ENCODE peak calls at places on chromosomes 6 and 20, in five cellular contexts. X, M, F, U and P are unnamed samples.

GRCh38 chr6:52543729-52544324 is 33.0 kb downstream of the TRAM2 start:
- DNase-seq in X (no peak), M (peak), F (no peak), U (no peak), P (no peak)

GRCh38 chr6:19873031-19873430 is 35.9 kb downstream of the ID4 start:
- DNase-seq in X (no peak), M (peak), F (no peak), U (no peak), P (no peak)

GRCh38 chr6:74277749-74278148 is 581.7 kb downstream of the CD109 start:
- DNase-seq in X (no peak), M (peak), F (no peak), U (no peak), P (no peak)

GRCh38 chr6:121516331-121516730 is 80.9 kb downstream of the GJA1 start:
- DNase-seq in X (no peak), M (peak), F (no peak), U (no peak), P (no peak)

GRCh38 chr20:34535301-34535840 is 19.1 kb downstream of the DYNLRB1 start:
- DNase-seq in X (no peak), M (no peak), F (no peak), U (no peak), P (no peak)

GRCh38 chr6:124741341-124741740 is 220.9 kb upstream of the RNF217 start:
- DNase-seq in X (no peak), M (no peak), F (no peak), U (no peak), P (no peak)

GRCh38 chr6:147204060-147204785 is at the start of gene STXBP5:
- DNase-seq in X (peak), M (peak), F (peak), U (peak), P (peak)

GRCh38 chr20:45111799-45112471 is 3.0 kb downstream of the WFDC5 start:
- DNase-seq in X (no peak), M (peak), F (no peak), U (no peak), P (no peak)

GRCh38 chr20:40339661-40340449 is 349.2 kb downstream of the MAFB start:
- DNase-seq in X (no peak), M (peak), F (no peak), U (peak), P (peak)

GRCh38 chr20:35702824-35703695 is 3.9 kb downstream of the ROMO1 start:
- DNase-seq in X (no peak), M (no peak), F (no peak), U (no peak), P (no peak)

GRCh38 chr6:124495316-124496176 is 466.7 kb upstream of the RNF217 start:
- DNase-seq in X (no peak), M (no peak), F (no peak), U (no peak), P (no peak)

GRCh38 chr6:84450018-84450417 is 222.6 kb upstream of the CEP162 start:
- DNase-seq in X (no peak), M (no peak), F (no peak), U (no peak), P (no peak)

GRCh38 chr6:166540631-166541331 is 45.7 kb downstream of the RAMACL start:
- DNase-seq in X (peak), M (peak), F (no peak), U (peak), P (peak)

GRCh38 chr6:7156666-7157278 is 49.0 kb downstream of the RREB1 start:
- DNase-seq in X (no peak), M (peak), F (no peak), U (no peak), P (no peak)

GRCh38 chr6:79536969-79537747 is at the start of gene LCA5:
- DNase-seq in X (peak), M (peak), F (peak), U (peak), P (peak)

GRCh38 chr6:1515781-1516180 is 93.9 kb upstream of the FOXC1 start:
- DNase-seq in X (no peak), M (no peak), F (no peak), U (no peak), P (no peak)

GRCh38 chr20:17097603-17098002 is 129.2 kb upstream of the PCSK2 start:
- DNase-seq in X (no peak), M (no peak), F (no peak), U (no peak), P (no peak)

GRCh38 chr6:52361347-52361944 is 505 bp upstream of the PAQR8 start:
- DNase-seq in X (peak), M (peak), F (no peak), U (no peak), P (peak)

GRCh38 chr6:113732384-113732966 is 124.7 kb upstream of the MARCKS start:
- DNase-seq in X (no peak), M (no peak), F (no peak), U (peak), P (no peak)

GRCh38 chr6:129663531-129663930 is 46.4 kb downstream of the ARHGAP18 start:
- DNase-seq in X (no peak), M (no peak), F (no peak), U (no peak), P (no peak)

GRCh38 chr6:156508923-156509322 is 268.3 kb upstream of the ARID1B start:
- DNase-seq in X (no peak), M (no peak), F (no peak), U (no peak), P (no peak)

GRCh38 chr6:10256113-10256690 is 158.7 kb downstream of the TFAP2A start:
- DNase-seq in X (no peak), M (peak), F (no peak), U (no peak), P (no peak)

GRCh38 chr6:69914015-69914485 is 47.7 kb downstream of the COL19A1 start:
- DNase-seq in X (no peak), M (no peak), F (no peak), U (no peak), P (no peak)

GRCh38 chr6:69915346-69915745 is 49.0 kb downstream of the COL19A1 start:
- DNase-seq in X (no peak), M (no peak), F (no peak), U (no peak), P (no peak)

GRCh38 chr6:69918766-69919165 is 52.4 kb downstream of the COL19A1 start:
- DNase-seq in X (no peak), M (peak), F (no peak), U (no peak), P (no peak)

GRCh38 chr6:69913361-69913760 is 47.0 kb downstream of the COL19A1 start:
- DNase-seq in X (no peak), M (no peak), F (no peak), U (no peak), P (no peak)

GRCh38 chr6:69917834-69918233 is 51.5 kb downstream of the COL19A1 start:
- DNase-seq in X (no peak), M (peak), F (no peak), U (no peak), P (no peak)
- H3K27ac ChIP-seq in X (no peak), M (peak), F (no peak), U (no peak), P (no peak)

GRCh38 chr6:168164462-168165061 is 85.5 kb upstream of the FRMD1 start:
- DNase-seq in X (no peak), M (peak), F (peak), U (no peak), P (no peak)

GRCh38 chr6:168161371-168161750 is 82.3 kb upstream of the FRMD1 start:
- DNase-seq in X (no peak), M (no peak), F (no peak), U (no peak), P (no peak)

GRCh38 chr6:168162366-168162765 is 83.4 kb upstream of the FRMD1 start:
- DNase-seq in X (no peak), M (no peak), F (peak), U (no peak), P (no peak)

GRCh38 chr6:168165373-168165772 is 86.4 kb upstream of the FRMD1 start:
- DNase-seq in X (no peak), M (peak), F (peak), U (no peak), P (no peak)

GRCh38 chr6:168163096-168163731 is 84.2 kb upstream of the FRMD1 start:
- DNase-seq in X (no peak), M (no peak), F (peak), U (no peak), P (no peak)
- H3K27ac ChIP-seq in X (no peak), M (no peak), F (peak), U (no peak), P (no peak)

DNA sequence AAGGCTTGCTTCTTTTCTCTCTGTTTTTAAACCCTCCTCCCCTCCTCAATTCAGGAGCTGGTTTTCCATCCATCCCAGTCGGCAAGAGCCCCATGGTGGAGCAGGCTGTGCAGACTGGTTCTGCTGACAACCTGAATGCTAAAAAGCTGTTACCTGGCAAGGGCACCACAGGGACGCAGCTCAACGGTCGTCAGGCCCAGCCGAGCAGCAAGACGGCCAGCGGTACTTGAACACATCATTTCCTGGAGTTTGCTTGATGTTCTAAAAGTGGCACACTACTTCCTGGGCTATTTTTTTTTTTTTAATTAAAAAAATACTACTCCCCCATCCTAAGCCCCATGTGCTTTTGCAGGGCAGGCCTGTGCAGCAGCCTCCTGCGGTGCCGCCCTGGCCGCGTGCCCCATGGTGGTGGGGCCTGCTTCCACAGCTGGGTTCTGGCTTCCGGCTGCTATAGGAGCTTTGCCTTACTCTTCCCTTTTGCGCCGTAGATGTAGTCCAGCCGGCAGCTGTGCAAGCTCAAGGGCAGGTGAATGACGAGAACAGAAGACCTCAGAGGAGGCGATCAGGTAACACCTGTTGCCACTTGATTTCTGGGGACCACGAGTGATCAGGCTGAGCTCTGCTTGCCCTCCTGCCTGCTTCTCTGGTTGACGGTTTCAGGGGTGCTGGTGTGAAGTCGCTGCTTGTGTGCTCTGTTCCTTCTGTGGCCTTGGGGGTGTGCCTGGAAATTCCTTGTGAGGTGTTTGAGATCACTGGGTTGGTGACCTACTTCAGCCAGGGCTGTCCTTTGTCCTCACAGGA is 7.7 kb downstream of the LSM14B start:
- DNase-seq in X (no peak), M (no peak), F (no peak), U (no peak), P (no peak)
- H3K27ac ChIP-seq in X (no peak), M (no peak), F (no peak), U (no peak), P (no peak)

DNA sequence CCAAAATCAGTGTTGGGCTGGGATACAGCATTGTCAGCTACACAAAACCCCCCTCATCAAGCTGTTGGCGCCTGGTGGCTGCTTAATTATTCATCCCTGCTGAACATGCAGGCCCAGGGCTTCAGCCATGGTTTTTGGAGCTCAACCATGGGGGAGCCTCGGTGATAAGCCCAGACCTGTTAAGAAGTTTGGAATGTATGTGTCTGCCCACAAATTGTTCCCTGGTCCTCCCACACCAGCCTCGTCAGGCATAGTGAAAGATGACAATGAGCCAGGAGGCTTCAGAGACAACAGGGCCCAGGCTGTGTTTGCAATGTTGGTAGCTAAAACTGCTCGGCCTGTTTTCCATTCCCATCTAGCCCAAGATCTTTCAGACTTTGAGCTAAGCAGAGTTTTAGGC is 34.8 kb upstream of the SIRPA start:
- DNase-seq in X (no peak), M (peak), F (peak), U (no peak), P (no peak)
- H3K27ac ChIP-seq in X (no peak), M (peak), F (no peak), U (no peak), P (no peak)

GRCh38 chr20:53801609-53802370 is 208.2 kb upstream of the ZNF217 start:
- DNase-seq in X (no peak), M (no peak), F (no peak), U (no peak), P (no peak)
- H3K27ac ChIP-seq in X (no peak), M (no peak), F (no peak), U (no peak), P (no peak)